ENCODE peak calls at places on chromosomes 6 and 20, in five cellular contexts. One of them, this sample, is unnamed.

GRCh38 chr6:2231438-2231837 is 14.0 kb downstream of the GMDS start:
- DNase-seq in MM.1S: no peak
- DNase-seq in memory B cell: no peak
- DNase-seq in NCI-H460: no peak
- DNase-seq in A549: no peak
- DNase-seq in this sample: no peak

GRCh38 chr6:146950351-146950835 is 253.8 kb upstream of the STXBP5 start:
- DNase-seq in NCI-H460: no peak
- DNase-seq in MM.1S: no peak
- DNase-seq in memory B cell: no peak
- DNase-seq in A549: peak; percentile 17
- DNase-seq in this sample: no peak

GRCh38 chr20:32354592-32355416 is 3.3 kb upstream of the ASXL1 start:
- DNase-seq in NCI-H460: peak; percentile 92
- DNase-seq in memory B cell: no peak
- DNase-seq in A549: peak; percentile 64
- DNase-seq in MM.1S: no peak
- DNase-seq in this sample: peak; percentile 25

GRCh38 chr20:47314647-47315338 is 41.7 kb downstream of the ZMYND8 start:
- DNase-seq in A549: no peak
- DNase-seq in memory B cell: no peak
- DNase-seq in MM.1S: no peak
- DNase-seq in NCI-H460: no peak
- DNase-seq in this sample: no peak

GRCh38 chr6:99739526-99739925 is 132.9 kb downstream of the PRDM13 start:
- DNase-seq in NCI-H460: no peak
- DNase-seq in MM.1S: no peak
- DNase-seq in A549: no peak
- DNase-seq in memory B cell: no peak
- DNase-seq in this sample: peak; percentile 88

GRCh38 chr6:45445749-45446454 is 68.2 kb upstream of the SUPT3H start:
- DNase-seq in A549: peak; percentile 93
- DNase-seq in MM.1S: no peak
- DNase-seq in memory B cell: no peak
- DNase-seq in NCI-H460: peak; percentile 94
- DNase-seq in this sample: peak; percentile 32

GRCh38 chr6:154345811-154346210 is 10.8 kb downstream of the IPCEF1 start:
- DNase-seq in memory B cell: no peak
- DNase-seq in NCI-H460: no peak
- DNase-seq in MM.1S: no peak
- DNase-seq in A549: no peak
- DNase-seq in this sample: no peak

GRCh38 chr6:43355862-43356590 is 13.4 kb downstream of the ZNF318 start:
- DNase-seq in A549: peak; percentile 20
- DNase-seq in NCI-H460: no peak
- DNase-seq in memory B cell: no peak
- DNase-seq in MM.1S: no peak
- DNase-seq in this sample: no peak

GRCh38 chr6:45376310-45377040 is 1.3 kb downstream of the SUPT3H start:
- DNase-seq in NCI-H460: no peak
- DNase-seq in A549: no peak
- DNase-seq in memory B cell: no peak
- DNase-seq in MM.1S: no peak
- DNase-seq in this sample: no peak

GRCh38 chr6:13573669-13574110 is 711 bp upstream of the SIRT5 start:
- DNase-seq in memory B cell: no peak
- DNase-seq in A549: peak; percentile 29
- DNase-seq in MM.1S: no peak
- DNase-seq in NCI-H460: peak; percentile 13
- DNase-seq in this sample: peak; percentile 59

GRCh38 chr6:45426251-45426650 is 48.5 kb upstream of the SUPT3H start:
- DNase-seq in MM.1S: peak; percentile 90
- DNase-seq in NCI-H460: no peak
- DNase-seq in A549: no peak
- DNase-seq in memory B cell: no peak
- DNase-seq in this sample: no peak

GRCh38 chr20:48759631-48760245 is 68.1 kb downstream of the PREX1 start:
- DNase-seq in A549: no peak
- DNase-seq in memory B cell: no peak
- DNase-seq in NCI-H460: no peak
- DNase-seq in MM.1S: no peak
- DNase-seq in this sample: peak; percentile 45

GRCh38 chr6:156794963-156795362 is 17.8 kb downstream of the ARID1B start:
- DNase-seq in NCI-H460: no peak
- DNase-seq in memory B cell: peak; percentile 35
- DNase-seq in MM.1S: no peak
- DNase-seq in A549: no peak
- DNase-seq in this sample: no peak

GRCh38 chr20:25052255-25053206 is 5.4 kb downstream of the ACSS1 start:
- DNase-seq in A549: no peak
- DNase-seq in MM.1S: no peak
- DNase-seq in NCI-H460: no peak
- DNase-seq in memory B cell: no peak
- DNase-seq in this sample: no peak

GRCh38 chr6:25302677-25303128 is 23.5 kb downstream of the CARMIL1 start:
- DNase-seq in MM.1S: no peak
- DNase-seq in NCI-H460: no peak
- DNase-seq in A549: peak; percentile 57
- DNase-seq in memory B cell: no peak
- DNase-seq in this sample: no peak

GRCh38 chr6:163062790-163063189 is 335.0 kb downstream of the PACRG start:
- DNase-seq in memory B cell: no peak
- DNase-seq in MM.1S: no peak
- DNase-seq in NCI-H460: no peak
- DNase-seq in A549: no peak
- DNase-seq in this sample: no peak

GRCh38 chr6:83514877-83515466 is 2.6 kb downstream of the PRSS35 start:
- DNase-seq in MM.1S: peak; percentile 63
- DNase-seq in memory B cell: no peak
- DNase-seq in NCI-H460: peak; percentile 49
- DNase-seq in A549: peak; percentile 57
- DNase-seq in this sample: peak; percentile 57

GRCh38 chr6:107361568-107362270 is 97.6 kb downstream of the PDSS2 start:
- DNase-seq in NCI-H460: no peak
- DNase-seq in memory B cell: no peak
- DNase-seq in MM.1S: no peak
- DNase-seq in A549: no peak
- DNase-seq in this sample: no peak

This sample was measured in NCI-H2171 treated with DMSO at 0.1 percent for 48 hours.